ENCODE peak calls at places on chromosomes 7 and 10, in nine cellular contexts. E is WTC11, V is fibroblast of pulmonary artery, R is Calu3, G is heart right ventricle, P is fibroblast of mammary gland, U is astrocyte of the spinal cord, W is GM23338, F is tibial nerve. L is an unnamed sample.

GRCh38 chr7:150329331-150330106 is 6.2 kb upstream of the ACTR3C start:
- DNase-seq in R (no peak), G (no peak), E (peak), W (peak), P (no peak), F (no peak), U (no peak), V (no peak), L (no peak)

GRCh38 chr7:101231644-101232043 is 6.0 kb downstream of the CLDN15 start:
- DNase-seq in F (no peak), R (no peak), W (no peak), E (no peak), G (no peak), V (no peak), U (no peak), P (no peak), L (no peak)

GRCh38 chr10:32890444-32890843 is 67.6 kb downstream of the ITGB1 start:
- DNase-seq in G (no peak), E (no peak), V (no peak), F (no peak), R (no peak), W (no peak), U (no peak), P (no peak), L (no peak)

GRCh38 chr7:24834150-24834798 is 77.0 kb upstream of the GSDME start:
- DNase-seq in F (no peak), G (peak), U (no peak), V (no peak), P (no peak), W (peak), R (no peak), E (no peak), L (no peak)

GRCh38 chr10:27383595-27384542 is 120.2 kb upstream of the RAB18 start:
- DNase-seq in E (no peak), U (peak), G (no peak), F (no peak), P (peak), R (peak), V (no peak), W (no peak), L (no peak)

GRCh38 chr7:82729172-82730030 is 285.8 kb upstream of the CACNA2D1 start:
- DNase-seq in R (peak), W (peak), G (no peak), E (no peak), U (peak), V (peak), P (peak), F (no peak), L (no peak)

GRCh38 chr7:131431289-131431688 is 103.6 kb downstream of the MKLN1 start:
- DNase-seq in E (no peak), W (no peak), G (no peak), V (peak), R (no peak), P (peak), U (peak), F (peak), L (peak)

GRCh38 chr10:115129752-115130151 is 36.6 kb downstream of the ATRNL1 start:
- DNase-seq in V (peak), W (peak), E (no peak), U (peak), G (no peak), P (peak), R (no peak), F (no peak), L (no peak)

GRCh38 chr7:8753355-8753754 is 319.9 kb downstream of the NXPH1 start:
- DNase-seq in P (no peak), F (no peak), W (no peak), R (no peak), G (no peak), U (no peak), E (no peak), V (no peak), L (no peak)

GRCh38 chr10:130962240-130963051 is 349.1 kb downstream of the TCERG1L start:
- DNase-seq in R (no peak), U (no peak), E (no peak), G (no peak), W (no peak), F (no peak), V (no peak), P (no peak), L (no peak)

GRCh38 chr10:93767724-93768399 is 10.1 kb downstream of the LGI1 start:
- DNase-seq in W (no peak), R (no peak), U (no peak), G (no peak), F (no peak), P (no peak), E (no peak), V (no peak), L (no peak)

GRCh38 chr10:31816318-31816717 is 112.3 kb downstream of the ARHGAP12 start:
- DNase-seq in V (peak), E (no peak), G (no peak), W (no peak), P (no peak), F (no peak), R (no peak), U (peak), L (no peak)

GRCh38 chr7:130733866-130734524 is at the start of gene KLF14:
- DNase-seq in W (peak), E (peak), G (peak), F (no peak), U (peak), V (no peak), P (peak), R (peak), L (peak)

GRCh38 chr10:43237631-43238446 is 29.0 kb downstream of the RASGEF1A start:
- DNase-seq in F (no peak), E (peak), G (no peak), P (no peak), R (no peak), V (no peak), W (no peak), U (no peak), L (peak)

GRCh38 chr7:51187941-51188340 is 128.7 kb downstream of the COBL start:
- DNase-seq in W (peak), G (peak), E (peak), F (no peak), U (no peak), R (no peak), P (no peak), V (no peak), L (peak)

GRCh38 chr7:3028071-3028766 is 15.4 kb downstream of the CARD11 start:
- DNase-seq in R (peak), F (peak), U (peak), G (no peak), P (peak), V (peak), W (no peak), E (no peak), L (no peak)

GRCh38 chr7:101696-102376 is 90.5 kb upstream of the FAM20C start:
- DNase-seq in E (no peak), R (no peak), V (peak), F (no peak), W (no peak), U (peak), P (peak), G (no peak), L (no peak)

GRCh38 chr7:80309377-80309776 is 174.7 kb downstream of the GNAI1 start:
- DNase-seq in R (no peak), U (no peak), W (no peak), E (no peak), V (no peak), P (no peak), G (no peak), F (no peak), L (no peak)

GRCh38 chr7:100008525-100008924 is 6.9 kb upstream of the ZKSCAN1 start:
- DNase-seq in E (no peak), W (no peak), R (peak), F (no peak), U (no peak), V (no peak), P (no peak), G (no peak), L (no peak)

GRCh38 chr10:30985552-30985951 is 46.1 kb downstream of the ZNF438 start:
- DNase-seq in W (no peak), G (no peak), E (no peak), P (peak), U (peak), V (peak), F (no peak), R (no peak), L (no peak)

GRCh38 chr10:125777806-125778205 is 2.2 kb upstream of the MMP21 start:
- DNase-seq in U (no peak), G (no peak), E (no peak), V (no peak), F (no peak), P (no peak), W (no peak), R (no peak), L (no peak)

GRCh38 chr10:117339569-117339968 is 35.7 kb downstream of the PDZD8 start:
- DNase-seq in V (peak), R (no peak), P (peak), W (no peak), G (no peak), U (no peak), F (no peak), E (no peak), L (no peak)

GRCh38 chr10:93815304-93816091 is 57.8 kb downstream of the LGI1 start:
- DNase-seq in R (no peak), E (peak), W (peak), V (no peak), U (peak), P (no peak), F (no peak), G (no peak), L (peak)

GRCh38 chr10:97724341-97724941 is 10.9 kb downstream of the MARVELD1 start:
- DNase-seq in R (no peak), U (no peak), W (no peak), V (peak), P (peak), G (no peak), F (no peak), E (no peak), L (no peak)

GRCh38 chr10:130127612-130128607 is 8.3 kb upstream of the GLRX3 start:
- DNase-seq in W (peak), G (no peak), V (peak), F (peak), E (peak), P (peak), U (peak), R (peak), L (peak)

GRCh38 chr10:22427890-22428571 is 82.7 kb downstream of the SPAG6 start:
- DNase-seq in R (peak), V (peak), G (no peak), W (no peak), E (no peak), P (peak), F (no peak), U (peak), L (no peak)

GRCh38 chr7:33076737-33077136 is 14.2 kb upstream of the NT5C3A start:
- DNase-seq in G (no peak), R (peak), F (no peak), P (no peak), W (no peak), E (no peak), U (no peak), V (no peak), L (no peak)

GRCh38 chr7:77714195-77714594 is 17.9 kb downstream of the RSBN1L start:
- DNase-seq in G (no peak), V (no peak), F (no peak), W (no peak), E (no peak), P (no peak), R (no peak), U (no peak), L (no peak)

GRCh38 chr7:5373300-5373699 is 50.3 kb downstream of the TNRC18 start:
- DNase-seq in G (no peak), R (no peak), P (no peak), U (no peak), E (no peak), F (no peak), V (no peak), W (no peak), L (no peak)

GRCh38 chr10:66591865-66592264 is 334.0 kb upstream of the LRRTM3 start:
- DNase-seq in U (peak), G (no peak), E (no peak), V (no peak), R (no peak), F (no peak), W (no peak), P (peak), L (no peak)

GRCh38 chr7:157525501-157525915 is 188.7 kb downstream of the DNAJB6 start:
- DNase-seq in E (no peak), V (no peak), R (no peak), W (no peak), P (no peak), U (no peak), G (no peak), F (no peak), L (peak)

GRCh38 chr7:134905375-134905774 is 80.9 kb upstream of the AGBL3 start:
- DNase-seq in U (peak), E (no peak), R (no peak), P (peak), F (peak), W (no peak), G (no peak), V (peak), L (no peak)

GRCh38 chr7:151146761-151147160 is 20.7 kb downstream of the GBX1 start:
- DNase-seq in F (no peak), G (no peak), U (no peak), P (no peak), E (no peak), W (no peak), V (no peak), R (no peak), L (no peak)

DNA sequence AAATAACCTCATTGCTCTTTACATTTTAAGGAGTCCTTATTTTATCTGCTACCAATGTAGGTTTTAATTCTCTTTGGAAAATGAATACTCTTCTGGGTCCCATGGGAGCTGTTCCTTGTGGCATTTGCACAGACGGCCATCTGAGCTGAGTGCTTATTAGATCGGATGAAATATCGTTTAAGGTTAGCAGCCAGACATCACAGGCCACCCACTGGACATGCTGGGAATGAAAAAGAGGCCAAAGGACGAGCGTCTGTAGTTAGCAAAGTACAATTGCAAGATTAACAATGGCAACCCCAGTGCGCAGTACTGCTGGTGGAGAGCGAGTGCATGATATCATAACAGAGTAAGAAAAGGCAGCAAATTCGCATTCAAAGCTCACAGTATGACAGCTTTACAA is 28.4 kb upstream of the CREB5 start:
- DNase-seq in F (no peak), P (no peak), V (no peak), U (no peak), R (no peak), G (no peak), E (no peak), W (no peak), L (no peak)
- TF ChIP-seq CTCF in F (no peak), P (no peak), V (no peak), U (no peak), R (no peak), G (no peak), E (no peak), W (no peak), L (no peak)

GRCh38 chr7:70776627-70777101 is 355.3 kb upstream of the GALNT17 start:
- DNase-seq in P (peak), W (no peak), E (no peak), G (no peak), R (no peak), F (no peak), U (peak), V (peak), L (peak)

GRCh38 chr7:70778585-70778984 is 353.4 kb upstream of the GALNT17 start:
- DNase-seq in F (no peak), U (no peak), V (no peak), R (no peak), W (no peak), E (no peak), G (no peak), P (no peak), L (no peak)

GRCh38 chr7:70774895-70775527 is 356.9 kb upstream of the GALNT17 start:
- DNase-seq in P (no peak), F (no peak), R (no peak), G (no peak), W (no peak), E (no peak), U (no peak), V (no peak), L (no peak)

GRCh38 chr7:70777251-70777650 is 354.7 kb upstream of the GALNT17 start:
- DNase-seq in V (no peak), F (no peak), U (no peak), G (no peak), E (no peak), W (no peak), R (no peak), P (no peak), L (no peak)

GRCh38 chr7:70775570-70776156 is 356.3 kb upstream of the GALNT17 start:
- DNase-seq in P (peak), E (no peak), G (no peak), F (no peak), V (peak), U (peak), W (peak), R (no peak), L (no peak)
- TF ChIP-seq CTCF in P (peak), E (no peak), G (no peak), F (no peak), V (no peak), U (peak), W (peak), R (no peak), L (no peak)

GRCh38 chr7:149283321-149283720 is 21.3 kb downstream of the ZNF783 start:
- DNase-seq in E (no peak), F (no peak), U (no peak), P (no peak), V (no peak), R (no peak), W (no peak), G (no peak), L (no peak)

GRCh38 chr7:149286811-149287400 is 24.9 kb downstream of the ZNF783 start:
- DNase-seq in P (peak), E (no peak), F (no peak), W (no peak), G (no peak), U (no peak), V (peak), R (no peak), L (no peak)

GRCh38 chr7:149285581-149285975 is 23.6 kb downstream of the ZNF783 start:
- DNase-seq in V (peak), P (peak), W (peak), E (peak), R (no peak), G (no peak), U (peak), F (no peak), L (no peak)

GRCh38 chr7:149284343-149284742 is 22.3 kb downstream of the ZNF783 start:
- DNase-seq in W (peak), F (no peak), G (no peak), E (no peak), U (no peak), R (no peak), V (no peak), P (no peak), L (no peak)

GRCh38 chr7:149284850-149285580 is 23.0 kb downstream of the ZNF783 start:
- DNase-seq in P (peak), R (peak), G (peak), U (peak), E (peak), F (peak), V (peak), W (peak), L (peak)
- TF ChIP-seq CTCF in P (no peak), R (no peak), G (no peak), U (no peak), E (no peak), F (no peak), V (no peak), W (no peak), L (no peak)

DNA sequence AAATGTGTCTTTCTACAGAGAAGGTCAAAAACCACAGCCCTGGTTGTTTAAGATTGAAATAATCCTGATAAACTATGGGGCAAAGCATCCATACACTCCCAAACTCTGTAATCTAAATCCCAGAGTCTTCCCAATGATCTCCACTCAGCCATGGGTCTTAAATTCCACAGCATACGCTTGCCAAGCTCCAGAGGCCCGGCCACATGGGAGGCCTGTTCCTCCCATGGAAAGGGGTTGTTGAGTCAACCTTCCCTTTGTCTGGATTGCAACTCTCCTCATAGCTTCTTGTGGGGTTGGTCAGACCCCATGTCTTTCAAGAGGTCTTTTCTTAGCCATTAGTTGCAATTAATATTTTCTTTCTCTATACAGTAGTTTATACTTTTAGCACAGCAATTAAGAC is 718 bp upstream of the STEAP4 start:
- DNase-seq in F (no peak), W (peak), G (peak), E (no peak), U (no peak), P (peak), R (no peak), V (no peak), L (no peak)
- TF ChIP-seq CTCF in F (no peak), W (no peak), G (no peak), E (no peak), U (no peak), P (no peak), R (no peak), V (no peak), L (no peak)

DNA sequence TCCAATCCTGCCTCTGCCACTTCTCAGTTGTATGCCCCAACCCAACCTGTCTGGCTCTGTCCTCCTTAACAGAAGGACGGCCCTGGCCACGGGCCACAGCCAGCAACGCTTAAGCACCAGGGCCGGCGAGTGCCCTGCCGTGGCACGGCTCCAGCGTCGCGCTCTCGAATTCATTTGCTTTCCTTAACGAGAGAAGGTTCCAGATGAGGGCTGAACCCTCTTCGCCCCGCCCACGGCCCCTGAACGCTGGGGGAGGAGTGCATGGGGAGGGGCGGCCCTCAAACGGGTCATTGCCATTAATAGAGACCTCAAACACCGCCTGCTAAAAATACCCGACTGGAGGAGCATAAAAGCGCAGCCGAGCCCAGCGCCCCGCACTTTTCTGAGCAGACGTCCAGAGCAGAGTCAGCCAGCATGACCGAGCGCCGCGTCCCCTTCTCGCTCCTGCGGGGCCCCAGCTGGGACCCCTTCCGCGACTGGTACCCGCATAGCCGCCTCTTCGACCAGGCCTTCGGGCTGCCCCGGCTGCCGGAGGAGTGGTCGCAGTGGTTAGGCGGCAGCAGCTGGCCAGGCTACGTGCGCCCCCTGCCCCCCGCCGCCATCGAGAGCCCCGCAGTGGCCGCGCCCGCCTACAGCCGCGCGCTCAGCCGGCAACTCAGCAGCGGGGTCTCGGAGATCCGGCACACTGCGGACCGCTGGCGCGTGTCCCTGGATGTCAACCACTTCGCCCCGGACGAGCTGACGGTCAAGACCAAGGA is at the start of gene HSPB1:
- DNase-seq in W (peak), V (peak), R (peak), F (peak), U (peak), E (peak), G (peak), P (peak), L (peak)
- TF ChIP-seq CTCF in W (no peak), V (no peak), R (no peak), F (peak), U (no peak), E (no peak), G (no peak), P (no peak), L (no peak)